ENCODE peak calls at places on chromosomes 13 and 19, in eight cellular contexts. One of them, this sample, is unnamed.
A peak's percentile ranks its signal among the peaks of the same experiment; 100 is the strongest.

GRCh38 chr13:49563513-49563912 is 21.8 kb downstream of the RCBTB1 start:
- DNase-seq in BJ: no peak
- DNase-seq in neural crest cell: no peak
- DNase-seq in uterus: no peak
- DNase-seq in fibroblast of mammary gland: peak; percentile 57
- DNase-seq in endothelial cell: no peak
- DNase-seq in psoas muscle: no peak
- DNase-seq in colonic mucosa: no peak
- DNase-seq in this sample: no peak

GRCh38 chr19:52343548-52343947 is 7.5 kb downstream of the ZNF610 start:
- DNase-seq in endothelial cell: peak; percentile 66
- DNase-seq in BJ: no peak
- DNase-seq in neural crest cell: peak; percentile 57
- DNase-seq in psoas muscle: peak; percentile 19
- DNase-seq in colonic mucosa: peak; percentile 25
- DNase-seq in uterus: peak; percentile 48
- DNase-seq in fibroblast of mammary gland: peak; percentile 31
- DNase-seq in this sample: peak; percentile 46

GRCh38 chr13:104984296-104984818 is 1551.1 kb downstream of the EFNB2 start:
- DNase-seq in psoas muscle: peak; percentile 24
- DNase-seq in neural crest cell: no peak
- DNase-seq in fibroblast of mammary gland: no peak
- DNase-seq in uterus: no peak
- DNase-seq in colonic mucosa: no peak
- DNase-seq in BJ: no peak
- DNase-seq in endothelial cell: no peak
- DNase-seq in this sample: no peak

GRCh38 chr19:18251587-18252369 is 22.5 kb downstream of the IQCN start:
- DNase-seq in uterus: peak; percentile 75
- DNase-seq in BJ: no peak
- DNase-seq in psoas muscle: peak; percentile 74
- DNase-seq in fibroblast of mammary gland: peak; percentile 64
- DNase-seq in colonic mucosa: peak; percentile 85
- DNase-seq in endothelial cell: peak; percentile 81
- DNase-seq in neural crest cell: peak; percentile 80
- DNase-seq in this sample: peak; percentile 86

GRCh38 chr13:97802213-97802612 is 151.3 kb upstream of the IPO5 start:
- DNase-seq in BJ: no peak
- DNase-seq in colonic mucosa: no peak
- DNase-seq in uterus: no peak
- DNase-seq in psoas muscle: no peak
- DNase-seq in neural crest cell: no peak
- DNase-seq in fibroblast of mammary gland: peak; percentile 33
- DNase-seq in endothelial cell: no peak
- DNase-seq in this sample: no peak

GRCh38 chr13:103351035-103351828 is 285.0 kb upstream of the SLC10A2 start:
- DNase-seq in endothelial cell: no peak
- DNase-seq in psoas muscle: no peak
- DNase-seq in BJ: no peak
- DNase-seq in neural crest cell: no peak
- DNase-seq in uterus: no peak
- DNase-seq in fibroblast of mammary gland: peak; percentile 18
- DNase-seq in colonic mucosa: no peak
- DNase-seq in this sample: peak; percentile 12

GRCh38 chr13:107301724-107302374 is 733.9 kb upstream of the ARGLU1 start:
- DNase-seq in colonic mucosa: no peak
- DNase-seq in fibroblast of mammary gland: peak; percentile 8
- DNase-seq in psoas muscle: no peak
- DNase-seq in endothelial cell: no peak
- DNase-seq in neural crest cell: no peak
- DNase-seq in BJ: no peak
- DNase-seq in uterus: no peak
- DNase-seq in this sample: no peak

GRCh38 chr13:59176775-59177174 is 987.0 kb downstream of the DIAPH3 start:
- DNase-seq in endothelial cell: no peak
- DNase-seq in neural crest cell: no peak
- DNase-seq in colonic mucosa: no peak
- DNase-seq in psoas muscle: no peak
- DNase-seq in uterus: no peak
- DNase-seq in fibroblast of mammary gland: no peak
- DNase-seq in BJ: no peak
- DNase-seq in this sample: no peak

GRCh38 chr13:99803141-99803540 is 168.4 kb downstream of the ZIC5 start:
- DNase-seq in colonic mucosa: no peak
- DNase-seq in fibroblast of mammary gland: no peak
- DNase-seq in endothelial cell: no peak
- DNase-seq in BJ: no peak
- DNase-seq in psoas muscle: no peak
- DNase-seq in neural crest cell: no peak
- DNase-seq in uterus: no peak
- DNase-seq in this sample: no peak

GRCh38 chr19:4738734-4739133 is 15.1 kb upstream of the DPP9 start:
- DNase-seq in psoas muscle: peak; percentile 47
- DNase-seq in neural crest cell: no peak
- DNase-seq in fibroblast of mammary gland: peak; percentile 22
- DNase-seq in colonic mucosa: no peak
- DNase-seq in uterus: no peak
- DNase-seq in endothelial cell: no peak
- DNase-seq in BJ: no peak
- DNase-seq in this sample: no peak

GRCh38 chr19:56145698-56146097 is 4.6 kb downstream of the ZNF444 start:
- DNase-seq in fibroblast of mammary gland: no peak
- DNase-seq in neural crest cell: no peak
- DNase-seq in psoas muscle: no peak
- DNase-seq in BJ: no peak
- DNase-seq in uterus: no peak
- DNase-seq in endothelial cell: no peak
- DNase-seq in colonic mucosa: no peak
- DNase-seq in this sample: no peak

GRCh38 chr13:101785858-101786257 is 333.4 kb downstream of the ITGBL1 start:
- DNase-seq in colonic mucosa: no peak
- DNase-seq in neural crest cell: peak; percentile 2
- DNase-seq in endothelial cell: peak; percentile 49
- DNase-seq in BJ: no peak
- DNase-seq in psoas muscle: no peak
- DNase-seq in uterus: no peak
- DNase-seq in fibroblast of mammary gland: peak; percentile 28
- DNase-seq in this sample: peak; percentile 14

GRCh38 chr19:3698386-3698950 is 1.8 kb downstream of the PIP5K1C start:
- DNase-seq in uterus: no peak
- DNase-seq in fibroblast of mammary gland: no peak
- DNase-seq in psoas muscle: no peak
- DNase-seq in colonic mucosa: no peak
- DNase-seq in BJ: no peak
- DNase-seq in endothelial cell: no peak
- DNase-seq in neural crest cell: no peak
- DNase-seq in this sample: no peak

GRCh38 chr19:3700242-3701032 is at the start of gene PIP5K1C:
- DNase-seq in endothelial cell: peak; percentile 99
- DNase-seq in colonic mucosa: peak; percentile 94
- DNase-seq in BJ: no peak
- DNase-seq in psoas muscle: peak; percentile 90
- DNase-seq in fibroblast of mammary gland: peak; percentile 74
- DNase-seq in uterus: peak; percentile 84
- DNase-seq in neural crest cell: peak; percentile 97
- DNase-seq in this sample: peak; percentile 98

GRCh38 chr19:3697671-3698385 is 2.4 kb downstream of the PIP5K1C start:
- DNase-seq in neural crest cell: no peak
- DNase-seq in psoas muscle: no peak
- DNase-seq in colonic mucosa: no peak
- DNase-seq in fibroblast of mammary gland: no peak
- DNase-seq in BJ: no peak
- DNase-seq in uterus: no peak
- DNase-seq in endothelial cell: no peak
- DNase-seq in this sample: no peak

GRCh38 chr19:3699741-3700241 is 477 bp downstream of the PIP5K1C start:
- DNase-seq in BJ: no peak
- DNase-seq in uterus: no peak
- DNase-seq in endothelial cell: no peak
- DNase-seq in fibroblast of mammary gland: no peak
- DNase-seq in colonic mucosa: no peak
- DNase-seq in neural crest cell: peak; percentile 22
- DNase-seq in psoas muscle: no peak
- DNase-seq in this sample: no peak

DNA sequence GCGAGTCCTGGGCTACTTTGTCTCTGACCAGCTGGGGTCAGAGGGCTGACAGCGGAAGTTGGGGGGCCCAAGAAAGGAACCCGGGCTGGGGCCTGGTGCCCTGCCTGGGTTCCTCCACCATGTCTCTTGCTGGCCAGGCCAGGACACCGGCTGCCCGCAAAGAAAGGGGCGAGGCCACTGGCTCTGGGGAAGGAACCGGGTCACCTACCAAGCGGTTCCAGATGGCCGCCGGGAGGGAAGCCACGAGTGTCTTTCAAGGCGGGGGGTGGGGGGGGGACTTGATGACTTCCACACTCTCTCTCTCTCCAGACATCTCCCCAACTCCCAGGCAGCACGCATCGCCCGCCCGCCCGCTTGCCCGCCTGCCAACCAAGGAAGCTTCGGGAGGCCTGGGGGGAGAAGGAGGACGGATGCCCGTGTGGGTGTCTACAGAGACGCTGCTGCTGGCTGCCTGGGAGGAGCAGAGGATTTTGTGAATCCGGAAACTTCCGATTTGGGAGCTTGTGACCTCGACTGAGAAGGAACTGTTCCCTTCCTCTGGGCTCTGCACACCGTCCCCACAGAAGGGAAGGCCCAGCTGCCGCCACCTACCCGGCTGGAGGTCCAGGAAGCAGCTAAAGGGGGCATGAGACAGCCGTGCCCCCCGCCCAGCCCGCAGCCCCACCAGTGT is 1.1 kb downstream of the PIP5K1C start:
- DNase-seq in endothelial cell: no peak
- DNase-seq in psoas muscle: peak; percentile 62
- DNase-seq in fibroblast of mammary gland: peak; percentile 52
- DNase-seq in uterus: peak; percentile 45
- DNase-seq in neural crest cell: no peak
- DNase-seq in colonic mucosa: peak; percentile 48
- DNase-seq in BJ: no peak
- DNase-seq in this sample: peak; percentile 35
- TF ChIP-seq CTCF in endothelial cell: no peak
- TF ChIP-seq CTCF in psoas muscle: no peak
- TF ChIP-seq CTCF in fibroblast of mammary gland: no peak
- TF ChIP-seq CTCF in uterus: no peak
- TF ChIP-seq CTCF in neural crest cell: no peak
- TF ChIP-seq CTCF in colonic mucosa: no peak
- TF ChIP-seq CTCF in BJ: no peak
- TF ChIP-seq CTCF in this sample: no peak

DNA sequence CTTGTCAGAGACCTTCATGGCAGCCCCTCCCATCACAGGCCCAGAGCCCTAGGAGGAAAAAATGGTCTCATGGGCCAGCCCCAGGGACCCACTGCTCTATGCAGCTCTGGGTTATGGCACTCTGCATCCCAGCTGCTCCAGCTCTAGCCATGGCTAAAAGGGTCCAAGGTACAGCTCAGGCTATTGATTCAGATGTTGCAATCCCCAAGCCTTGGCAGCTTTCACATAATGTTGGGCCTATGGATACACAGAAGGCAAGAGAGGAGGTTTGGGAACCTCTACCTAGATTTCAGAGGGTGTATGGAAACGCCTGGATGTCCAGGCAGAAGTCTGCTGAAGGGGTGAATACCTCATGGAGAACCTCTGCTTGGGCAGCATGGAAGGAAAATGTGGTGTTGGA is 996.0 kb downstream of the PCDH9 start:
- DNase-seq in endothelial cell: no peak
- DNase-seq in psoas muscle: no peak
- DNase-seq in colonic mucosa: no peak
- DNase-seq in fibroblast of mammary gland: no peak
- DNase-seq in neural crest cell: no peak
- DNase-seq in uterus: no peak
- DNase-seq in BJ: no peak
- DNase-seq in this sample: no peak
- TF ChIP-seq CTCF in endothelial cell: no peak
- TF ChIP-seq CTCF in psoas muscle: no peak
- TF ChIP-seq CTCF in colonic mucosa: no peak
- TF ChIP-seq CTCF in fibroblast of mammary gland: no peak
- TF ChIP-seq CTCF in neural crest cell: no peak
- TF ChIP-seq CTCF in uterus: no peak
- TF ChIP-seq CTCF in BJ: no peak
- TF ChIP-seq CTCF in this sample: no peak

GRCh38 chr19:33334271-33334670 is 31.9 kb upstream of the CEBPA start:
- DNase-seq in fibroblast of mammary gland: no peak
- DNase-seq in BJ: no peak
- DNase-seq in neural crest cell: no peak
- DNase-seq in colonic mucosa: no peak
- DNase-seq in uterus: no peak
- DNase-seq in endothelial cell: no peak
- DNase-seq in psoas muscle: no peak
- DNase-seq in this sample: no peak

GRCh38 chr19:33335446-33335845 is 33.1 kb upstream of the CEBPA start:
- DNase-seq in endothelial cell: no peak
- DNase-seq in psoas muscle: no peak
- DNase-seq in BJ: no peak
- DNase-seq in colonic mucosa: no peak
- DNase-seq in neural crest cell: no peak
- DNase-seq in uterus: no peak
- DNase-seq in fibroblast of mammary gland: no peak
- DNase-seq in this sample: no peak

GRCh38 chr19:33333151-33333550 is 30.8 kb upstream of the CEBPA start:
- DNase-seq in uterus: no peak
- DNase-seq in psoas muscle: no peak
- DNase-seq in BJ: no peak
- DNase-seq in endothelial cell: no peak
- DNase-seq in colonic mucosa: no peak
- DNase-seq in fibroblast of mammary gland: no peak
- DNase-seq in neural crest cell: no peak
- DNase-seq in this sample: no peak

GRCh38 chr19:33332248-33332647 is 29.9 kb upstream of the CEBPA start:
- DNase-seq in fibroblast of mammary gland: no peak
- DNase-seq in endothelial cell: no peak
- DNase-seq in BJ: no peak
- DNase-seq in neural crest cell: no peak
- DNase-seq in colonic mucosa: no peak
- DNase-seq in uterus: no peak
- DNase-seq in psoas muscle: no peak
- DNase-seq in this sample: no peak

DNA sequence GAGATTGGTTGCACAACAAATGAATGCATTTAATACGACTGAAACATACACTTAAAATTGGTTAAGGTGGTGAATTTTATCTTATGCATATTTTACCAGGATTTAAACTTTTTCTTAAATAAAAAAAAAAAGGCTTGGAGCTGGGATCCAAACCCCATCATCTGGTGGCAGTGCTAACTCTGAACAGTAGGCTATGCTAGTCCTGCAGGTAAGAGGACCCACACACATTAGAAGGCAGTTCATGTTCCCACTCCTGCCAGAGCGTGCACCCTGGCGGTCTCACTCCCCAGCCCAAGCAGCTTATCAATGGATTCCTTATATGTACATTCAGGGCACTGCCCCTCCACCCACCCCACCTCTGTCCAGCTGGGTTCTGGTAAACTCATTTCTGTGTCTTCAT is 31.3 kb upstream of the CEBPA start:
- DNase-seq in fibroblast of mammary gland: no peak
- DNase-seq in neural crest cell: no peak
- DNase-seq in colonic mucosa: no peak
- DNase-seq in psoas muscle: no peak
- DNase-seq in endothelial cell: no peak
- DNase-seq in BJ: no peak
- DNase-seq in uterus: no peak
- DNase-seq in this sample: no peak
- TF ChIP-seq CTCF in fibroblast of mammary gland: no peak
- TF ChIP-seq CTCF in neural crest cell: no peak
- TF ChIP-seq CTCF in colonic mucosa: no peak
- TF ChIP-seq CTCF in psoas muscle: no peak
- TF ChIP-seq CTCF in endothelial cell: no peak
- TF ChIP-seq CTCF in BJ: no peak
- TF ChIP-seq CTCF in uterus: no peak
- TF ChIP-seq CTCF in this sample: no peak

GRCh38 chr19:46514589-46515289 is 19.1 kb upstream of the PNMA8B start:
- DNase-seq in uterus: no peak
- DNase-seq in colonic mucosa: no peak
- DNase-seq in neural crest cell: no peak
- DNase-seq in endothelial cell: no peak
- DNase-seq in BJ: no peak
- DNase-seq in psoas muscle: no peak
- DNase-seq in fibroblast of mammary gland: no peak
- DNase-seq in this sample: no peak
- TF ChIP-seq CTCF in uterus: no peak
- TF ChIP-seq CTCF in colonic mucosa: no peak
- TF ChIP-seq CTCF in neural crest cell: no peak
- TF ChIP-seq CTCF in endothelial cell: no peak
- TF ChIP-seq CTCF in BJ: no peak
- TF ChIP-seq CTCF in psoas muscle: no peak
- TF ChIP-seq CTCF in fibroblast of mammary gland: no peak
- TF ChIP-seq CTCF in this sample: no peak